ENCODE peak calls at places on chromosomes 3 and 15, in ten cellular contexts. W, V, C, G, Q, H, T, Y, I and U are unnamed samples.

GRCh38 chr15:65766422-65767263 is 25.4 kb downstream of the DENND4A start:
- DNase-seq in W (peak; percentile 30), V (no peak), C (peak; percentile 43), G (no peak), Q (no peak), H (no peak), T (no peak), Y (no peak), I (no peak), U (no peak)

GRCh38 chr3:126421573-126422119 is 26.9 kb downstream of the CFAP100 start:
- DNase-seq in W (no peak), V (peak; percentile 30), C (no peak), G (no peak), Q (no peak), H (no peak), T (peak; percentile 44), Y (peak; percentile 40), I (peak; percentile 68), U (no peak)

GRCh38 chr3:33612641-33613040 is 105.4 kb downstream of the CLASP2 start:
- DNase-seq in W (peak; percentile 23), V (no peak), C (peak; percentile 11), G (no peak), Q (no peak), H (no peak), T (no peak), Y (no peak), I (no peak), U (no peak)

GRCh38 chr15:56929933-56930332 is 11.5 kb downstream of the TCF12 start:
- DNase-seq in W (no peak), V (no peak), C (no peak), G (no peak), Q (no peak), H (no peak), T (no peak), Y (no peak), I (no peak), U (no peak)

GRCh38 chr3:123375014-123375940 is 73.6 kb downstream of the ADCY5 start:
- DNase-seq in W (no peak), V (no peak), C (no peak), G (peak; percentile 24), Q (no peak), H (peak; percentile 72), T (peak; percentile 70), Y (peak; percentile 12), I (no peak), U (no peak)

GRCh38 chr3:185789134-185789533 is 35.7 kb downstream of the IGF2BP2 start:
- DNase-seq in W (no peak), V (no peak), C (no peak), G (no peak), Q (no peak), H (no peak), T (no peak), Y (no peak), I (no peak), U (no peak)

GRCh38 chr3:52061116-52061910 is 4.9 kb upstream of the DUSP7 start:
- DNase-seq in W (no peak), V (no peak), C (no peak), G (no peak), Q (peak; percentile 58), H (no peak), T (no peak), Y (no peak), I (no peak), U (no peak)

GRCh38 chr15:69735126-69735525 is 282.5 kb downstream of the RPLP1 start:
- DNase-seq in W (no peak), V (peak; percentile 70), C (no peak), G (peak; percentile 78), Q (no peak), H (peak; percentile 50), T (no peak), Y (no peak), I (no peak), U (no peak)

GRCh38 chr15:92463826-92464225 is 70.1 kb downstream of the ST8SIA2 start:
- DNase-seq in W (no peak), V (no peak), C (no peak), G (no peak), Q (no peak), H (no peak), T (no peak), Y (no peak), I (no peak), U (no peak)

GRCh38 chr3:106635271-106635670 is 742.0 kb upstream of the CCDC54 start:
- DNase-seq in W (no peak), V (no peak), C (no peak), G (no peak), Q (no peak), H (no peak), T (no peak), Y (no peak), I (no peak), U (no peak)

GRCh38 chr3:178120367-178120766 is 415.9 kb upstream of the KCNMB2 start:
- DNase-seq in W (no peak), V (no peak), C (no peak), G (no peak), Q (no peak), H (no peak), T (no peak), Y (no peak), I (no peak), U (no peak)

GRCh38 chr15:67194171-67195114 is 60.0 kb downstream of the AAGAB start:
- DNase-seq in W (no peak), V (no peak), C (no peak), G (no peak), Q (no peak), H (no peak), T (no peak), Y (no peak), I (no peak), U (no peak)

GRCh38 chr15:67253517-67254237 is 784 bp downstream of the AAGAB start:
- DNase-seq in W (no peak), V (peak; percentile 17), C (no peak), G (no peak), Q (no peak), H (no peak), T (no peak), Y (no peak), I (no peak), U (no peak)

GRCh38 chr3:127200086-127200691 is 7.3 kb downstream of the PRR23E start:
- DNase-seq in W (no peak), V (no peak), C (no peak), G (no peak), Q (no peak), H (no peak), T (peak; percentile 27), Y (no peak), I (no peak), U (no peak)

GRCh38 chr3:82130056-82130455 is 368.6 kb upstream of the GBE1 start:
- DNase-seq in W (no peak), V (no peak), C (no peak), G (no peak), Q (no peak), H (no peak), T (no peak), Y (no peak), I (no peak), U (no peak)

DNA sequence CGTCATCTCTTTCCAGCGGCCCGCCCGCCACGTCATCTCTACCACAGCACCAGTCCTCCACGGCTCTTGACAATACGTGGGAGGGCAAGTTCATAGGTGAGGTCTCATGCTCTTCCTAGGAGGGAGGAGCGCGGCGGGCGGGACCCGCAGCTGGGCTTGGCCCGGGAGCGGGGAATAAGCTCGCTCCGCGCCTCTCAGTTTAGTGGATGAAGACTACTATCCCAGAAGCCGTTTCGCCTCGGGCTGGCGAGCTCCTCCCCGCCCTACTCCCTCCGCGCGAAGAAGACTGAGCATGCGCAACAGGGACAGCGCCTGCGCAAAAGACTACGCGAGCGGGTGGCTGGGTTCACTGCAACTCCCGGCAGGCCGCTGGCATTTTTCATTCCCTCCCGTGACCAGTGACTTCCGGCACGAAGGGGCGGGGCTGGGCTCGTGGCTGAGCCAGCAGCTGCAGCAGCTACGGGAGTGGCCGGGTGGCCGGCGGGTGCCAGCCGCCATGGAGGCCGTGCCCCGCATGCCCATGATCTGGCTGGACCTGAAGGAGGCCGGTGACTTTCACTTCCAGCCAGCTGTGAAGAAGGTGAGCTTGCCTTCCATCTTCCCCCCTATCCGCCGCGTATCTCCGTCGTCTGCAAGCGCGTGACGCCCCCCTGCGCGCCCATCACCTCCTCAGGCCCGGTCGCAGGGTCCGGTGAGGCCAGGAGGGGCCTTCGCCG is at the start of gene PTPN23:
- DNase-seq in W (peak; percentile 100), V (peak; percentile 97), C (peak; percentile 97), G (peak; percentile 100), Q (peak; percentile 98), H (peak; percentile 99), T (peak; percentile 100), Y (peak; percentile 100), I (peak; percentile 100), U (peak; percentile 99)
- TF ChIP-seq POLR2AphosphoS5 in W (peak; percentile 89), V (peak; percentile 77), C (peak; percentile 83), G (peak; percentile 22), Q (peak; percentile 75), H (peak; percentile 90), T (peak; percentile 97), Y (no peak), I (peak; percentile 97), U (peak; percentile 85)

DNA sequence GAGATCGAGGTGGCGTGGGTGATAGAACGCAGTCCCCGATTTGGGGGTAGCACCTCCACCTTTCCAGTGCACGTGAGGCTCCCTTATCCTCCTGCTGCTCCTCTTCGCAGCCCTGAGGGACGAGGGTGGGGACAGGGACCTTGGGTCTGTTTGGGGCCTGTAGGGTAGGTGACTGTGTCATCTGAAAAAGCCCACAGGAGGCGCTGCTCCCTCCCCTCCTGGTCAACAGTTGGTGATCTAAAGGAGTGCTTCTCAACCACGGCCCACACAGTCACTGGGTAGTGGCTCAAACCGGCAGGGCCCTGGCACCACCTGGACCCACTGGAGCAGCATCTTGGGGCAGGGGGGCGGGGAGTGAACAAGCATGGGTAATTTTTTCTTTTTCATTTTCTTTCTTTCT is 7.1 kb downstream of the LRRK1 start:
- DNase-seq in W (no peak), V (no peak), C (no peak), G (no peak), Q (no peak), H (peak; percentile 74), T (no peak), Y (no peak), I (no peak), U (no peak)
- TF ChIP-seq CTCF in W (no peak), V (peak; percentile 14), C (peak; percentile 4), G (no peak), Q (no peak), H (peak; percentile 67), T (no peak), Y (no peak), I (no peak), U (no peak)

DNA sequence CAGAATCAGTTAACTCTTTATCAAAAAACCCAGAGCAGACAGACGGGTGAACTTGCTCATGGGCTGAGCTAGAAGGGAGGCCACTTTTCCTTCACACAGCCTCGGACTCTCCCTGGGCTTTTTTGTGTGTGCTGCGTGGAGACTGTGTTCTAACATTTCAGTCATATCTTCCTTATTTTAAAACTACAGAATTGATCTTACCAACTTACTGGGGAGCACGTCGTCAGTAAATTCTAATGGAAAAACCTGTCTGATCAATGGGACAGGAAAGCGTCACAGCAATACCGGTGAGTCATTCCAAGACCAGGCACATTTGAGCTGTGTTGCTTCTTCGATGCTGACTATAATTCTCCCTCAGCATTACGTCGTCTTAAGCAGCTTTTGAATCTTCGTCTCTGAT is 145.1 kb downstream of the LPP start:
- DNase-seq in W (no peak), V (no peak), C (no peak), G (no peak), Q (no peak), H (no peak), T (no peak), Y (no peak), I (no peak), U (no peak)
- H3K4me1 ChIP-seq in W (peaks cover 48% of the 10 kb centered on the region), V (no peaks in the 10 kb centered on the region), C (peaks cover 90% of the 10 kb centered on the region), G (peaks cover 40% of the 10 kb centered on the region), Q (peaks cover 48% of the 10 kb centered on the region), H (peaks cover 58% of the 10 kb centered on the region), T (peaks cover 98% of the 10 kb centered on the region), Y (peaks cover 4% of the 10 kb centered on the region), I (peaks cover 25% of the 10 kb centered on the region), U (peaks cover 38% of the 10 kb centered on the region)

GRCh38 chr3:164174049-164174448 is 904.2 kb downstream of the SI start:
- DNase-seq in W (no peak), V (no peak), C (no peak), G (no peak), Q (no peak), H (no peak), T (no peak), Y (no peak), I (no peak), U (no peak)
- TF ChIP-seq POLR2AphosphoS5 in W (no peak), V (no peak), C (no peak), G (no peak), Q (no peak), H (no peak), T (no peak), Y (no peak), I (no peak), U (no peak)